ENCODE peak calls at places on chromosomes 3 and 15, in four cellular contexts. P is K562, B is HepG2, O is H1. R is an unnamed sample.

GRCh38 chr15:54660356-54660755 is 536.4 kb downstream of the RSL24D1 start:
- DNase-seq in O (no peak), P (no peak), B (no peak), R (no peak)

GRCh38 chr15:57510647-57511046 is 81.1 kb upstream of the MYZAP start:
- DNase-seq in O (no peak), P (no peak), B (no peak), R (no peak)

GRCh38 chr15:34217587-34218225 is 7.1 kb upstream of the EMC4 start:
- DNase-seq in P (peak), B (no peak), O (no peak), R (no peak)

GRCh38 chr3:139120336-139120971 is 75.8 kb upstream of the PRR23C start:
- DNase-seq in P (peak), O (no peak), B (no peak), R (peak)

GRCh38 chr15:59376735-59377134 is 4.1 kb upstream of the MYO1E start:
- DNase-seq in P (no peak), O (no peak), B (no peak), R (peak)

GRCh38 chr3:5321941-5322340 is 134.4 kb downstream of the EDEM1 start:
- DNase-seq in P (no peak), B (no peak), O (no peak), R (no peak)

GRCh38 chr3:135989247-135989646 is 23.7 kb downstream of the PPP2R3A start:
- DNase-seq in B (no peak), O (no peak), P (no peak), R (no peak)

GRCh38 chr3:128503164-128503651 is 10.2 kb upstream of the GATA2 start:
- DNase-seq in B (no peak), P (no peak), O (no peak), R (no peak)

GRCh38 chr3:10417849-10418248 is 87.5 kb downstream of the ATP2B2 start:
- DNase-seq in O (no peak), P (peak), B (peak), R (peak)

GRCh38 chr15:26095710-26096330 is 232.7 kb upstream of the ATP10A start:
- DNase-seq in P (no peak), O (peak), B (no peak), R (no peak)

GRCh38 chr3:175397407-175397806 is 538.3 kb downstream of the NAALADL2 start:
- DNase-seq in B (no peak), O (no peak), P (no peak), R (no peak)

GRCh38 chr3:114411811-114412803 is 118.3 kb downstream of the TIGIT start:
- DNase-seq in P (no peak), O (no peak), B (peak), R (peak)

GRCh38 chr15:84725001-84725491 is 9.1 kb upstream of the SEC11A start:
- DNase-seq in P (no peak), O (no peak), B (no peak), R (no peak)

GRCh38 chr3:67647390-67647878 is 7.0 kb downstream of the SUCLG2 start:
- DNase-seq in P (no peak), B (peak), O (no peak), R (peak)

GRCh38 chr3:14602006-14602803 is 49.4 kb upstream of the CCDC174 start:
- DNase-seq in O (no peak), P (peak), B (no peak), R (peak)

GRCh38 chr15:40960926-40961325 is 7.7 kb downstream of the CHAC1 start:
- DNase-seq in B (no peak), P (no peak), O (no peak), R (peak)

GRCh38 chr3:155605571-155605970 is 139.3 kb downstream of the PLCH1 start:
- DNase-seq in B (peak), O (no peak), P (no peak), R (no peak)

GRCh38 chr15:89016549-89017041 is 71.7 kb upstream of the ABHD2 start:
- DNase-seq in O (no peak), B (no peak), P (no peak), R (no peak)

GRCh38 chr3:71484452-71484851 is 99.1 kb downstream of the FOXP1 start:
- DNase-seq in O (no peak), B (no peak), P (no peak), R (no peak)

GRCh38 chr3:61250784-61251173 is 473 bp downstream of the FHIT start:
- DNase-seq in P (peak), B (peak), O (no peak), R (peak)

GRCh38 chr15:57862761-57863160 is 156.2 kb downstream of the POLR2M start:
- DNase-seq in P (no peak), O (no peak), B (no peak), R (no peak)

GRCh38 chr3:112048911-112049310 is 14.4 kb downstream of the TMPRSS7 start:
- DNase-seq in O (peak), B (no peak), P (no peak), R (no peak)

GRCh38 chr3:184710870-184711365 is 946 bp downstream of the MAGEF1 start:
- DNase-seq in O (no peak), B (no peak), P (peak), R (peak)

GRCh38 chr3:20057612-20058180 is 17.4 kb downstream of the KAT2B start:
- DNase-seq in O (no peak), P (no peak), B (no peak), R (no peak)

GRCh38 chr3:178352300-178353021 is 183.8 kb upstream of the KCNMB2 start:
- DNase-seq in O (peak), P (no peak), B (no peak), R (peak)

GRCh38 chr3:63135362-63135761 is 142.7 kb upstream of the SYNPR start:
- DNase-seq in P (no peak), B (no peak), O (no peak), R (no peak)

GRCh38 chr3:141414800-141415462 is 46.6 kb downstream of the ZBTB38 start:
- DNase-seq in O (no peak), B (no peak), P (no peak), R (peak)

GRCh38 chr3:74613566-74613965 is 893 bp downstream of the CNTN3 start:
- DNase-seq in P (no peak), O (no peak), B (no peak), R (no peak)

GRCh38 chr3:188358787-188359493 is 205.0 kb downstream of the LPP start:
- DNase-seq in O (no peak), B (no peak), P (no peak), R (no peak)

GRCh38 chr15:62475595-62475994 is 310.5 kb upstream of the C2CD4B start:
- DNase-seq in B (no peak), P (no peak), O (no peak), R (no peak)

GRCh38 chr3:65854606-65855304 is 184.0 kb downstream of the MAGI1 start:
- DNase-seq in B (no peak), P (no peak), O (no peak), R (peak)
- TF ChIP-seq RFX5 in B (no peak), P (no peak), O (no peak), R (no peak)

GRCh38 chr15:68834356-68834755 is 13.7 kb upstream of the ANP32A start:
- DNase-seq in B (no peak), O (no peak), P (no peak), R (no peak)
- TF ChIP-seq PHF8 in B (no peak), O (no peak), P (no peak), R (no peak)

DNA sequence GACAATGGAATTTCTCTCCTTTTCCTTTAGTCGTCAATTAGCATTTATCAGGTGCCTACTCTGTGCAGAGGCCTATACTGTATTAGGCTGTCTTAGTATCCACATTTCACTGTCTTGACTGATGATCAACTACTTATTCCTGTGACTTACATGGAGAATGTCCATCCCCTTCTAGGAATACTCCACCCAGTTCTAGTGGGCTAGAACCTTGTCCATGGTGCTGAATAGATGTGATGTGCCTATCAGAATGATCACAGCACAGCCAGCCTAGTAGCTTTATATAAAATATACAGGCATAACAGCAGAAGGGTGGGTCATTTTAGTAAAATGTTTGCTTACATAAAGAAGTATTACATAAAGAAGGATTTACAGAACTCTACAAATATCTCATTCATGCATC is 621.4 kb downstream of the PDCD6IP start:
- DNase-seq in O (no peak), P (no peak), B (no peak), R (peak)
- TF ChIP-seq RFX5 in O (no peak), P (no peak), B (no peak), R (no peak)

GRCh38 chr3:13568515-13568995 is 19.6 kb downstream of the FBLN2 start:
- DNase-seq in O (no peak), P (no peak), B (no peak), R (no peak)
- TF ChIP-seq PHF8 in O (no peak), P (no peak), B (no peak), R (no peak)

GRCh38 chr3:116299646-116300081 is 145.6 kb downstream of the LSAMP start:
- DNase-seq in B (no peak), O (no peak), P (no peak), R (no peak)
- TF ChIP-seq RFX5 in B (no peak), O (no peak), P (no peak), R (no peak)

DNA sequence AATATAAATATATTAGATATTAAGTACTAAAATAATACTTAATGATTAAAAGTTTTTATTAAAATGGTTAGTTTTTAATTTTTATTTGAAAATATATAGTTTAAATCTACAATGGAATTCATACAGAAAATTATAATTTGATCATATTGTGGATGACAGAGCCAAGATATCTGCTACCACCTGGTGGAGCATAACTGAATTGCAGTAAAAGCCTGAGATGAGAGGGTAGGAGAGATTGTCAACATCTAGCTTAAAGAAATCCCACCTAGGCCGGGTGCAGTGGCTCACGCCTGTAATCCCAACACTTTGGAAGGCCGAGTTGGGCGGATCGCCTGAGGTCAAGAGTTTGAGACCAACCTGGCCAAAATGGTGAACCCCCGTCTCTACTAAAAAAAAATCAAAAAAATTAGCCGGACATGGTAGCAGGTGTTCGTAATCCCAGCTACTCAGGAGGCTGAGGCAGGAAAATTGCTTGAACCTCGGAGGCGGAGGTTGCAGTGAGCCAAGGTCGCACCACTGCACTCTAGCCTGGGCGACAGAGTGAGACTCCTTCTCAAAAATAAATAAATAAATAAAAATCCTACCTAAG is 25.1 kb upstream of the CSTA start:
- DNase-seq in B (peak), O (peak), P (peak), R (peak)
- TF ChIP-seq PHF8 in B (no peak), O (no peak), P (no peak), R (no peak)

GRCh38 chr15:83659011-83659811 is 5.3 kb downstream of the ADAMTSL3 start:
- DNase-seq in B (peak), O (no peak), P (no peak), R (no peak)
- TF ChIP-seq RFX5 in B (no peak), O (no peak), P (no peak), R (no peak)

DNA sequence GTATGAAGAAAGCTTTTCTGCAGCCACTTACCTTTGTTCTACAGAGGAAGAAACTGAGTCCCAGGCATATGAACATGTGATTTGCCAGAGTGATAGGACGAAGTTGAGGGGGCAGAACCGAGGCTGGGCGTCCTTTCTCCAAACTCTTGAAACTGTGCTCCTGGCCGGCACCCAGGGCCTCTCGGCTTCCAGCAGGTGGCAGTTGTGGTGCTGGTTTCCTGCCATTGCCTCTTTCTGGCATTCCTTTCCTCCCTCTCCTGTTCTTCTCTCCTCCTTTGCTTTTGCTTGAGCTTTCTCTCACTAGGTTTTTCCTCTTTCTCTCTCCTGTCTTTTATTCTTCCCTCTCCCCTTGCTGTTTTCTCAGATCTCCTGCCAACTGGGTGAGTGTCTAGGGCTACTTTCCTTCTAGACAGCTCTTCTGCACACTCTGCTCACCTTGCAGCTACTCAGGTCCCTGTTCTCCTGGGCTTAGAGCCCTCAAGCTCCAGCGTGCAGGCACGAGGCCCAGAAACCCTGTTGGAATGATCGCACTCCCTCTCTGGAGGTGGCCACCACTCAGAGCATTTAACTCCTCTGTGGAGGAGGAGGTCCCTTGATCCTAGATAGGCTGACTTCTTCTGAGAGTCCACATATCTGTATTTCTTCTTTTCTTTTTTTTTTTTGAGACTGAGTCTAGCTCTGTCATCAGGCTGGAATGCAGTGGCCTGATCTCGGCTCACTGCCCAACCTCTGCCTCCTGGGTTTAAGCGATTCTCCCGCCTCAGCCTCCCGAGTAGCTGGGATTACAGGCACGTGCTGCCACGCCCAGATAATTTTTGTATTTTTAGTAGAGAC is 26.2 kb downstream of the TRAK1 start:
- DNase-seq in B (no peak), P (no peak), O (peak), R (peak)
- TF ChIP-seq PHF8 in B (no peak), P (no peak), O (no peak), R (no peak)

R was measured in A549.